ENCODE peak calls at places on chromosomes 16 and 17, in six cellular contexts. I is AG04449, B is fibroblast of lung, Z is hepatocyte, T is GM12864, Y is BJ. K is an unnamed sample.

GRCh38 chr16:27390157-27390556 is 11.8 kb upstream of the IL21R start:
- DNase-seq in I (no peak), B (no peak), Z (no peak), T (no peak), Y (no peak), K (no peak)

GRCh38 chr16:1825864-1826690 is 548 bp downstream of the HAGH start:
- DNase-seq in I (no peak), B (peak; percentile 58), Z (peak; percentile 90), T (no peak), Y (no peak), K (no peak)

GRCh38 chr16:68427649-68428303 is 20.5 kb downstream of the SMPD3 start:
- DNase-seq in I (no peak), B (no peak), Z (no peak), T (no peak), Y (no peak), K (no peak)

GRCh38 chr17:45867702-45868101 is 23.0 kb downstream of the SPPL2C start:
- DNase-seq in I (no peak), B (no peak), Z (no peak), T (no peak), Y (no peak), K (no peak)

GRCh38 chr16:66335704-66336329 is 30.7 kb upstream of the CDH5 start:
- DNase-seq in I (no peak), B (peak; percentile 75), Z (peak; percentile 44), T (no peak), Y (no peak), K (no peak)

GRCh38 chr16:16143038-16143763 is 80.1 kb downstream of the ABCC6 start:
- DNase-seq in I (no peak), B (no peak), Z (no peak), T (no peak), Y (no peak), K (no peak)

GRCh38 chr16:72743011-72743761 is 304.7 kb downstream of the ZFHX3 start:
- DNase-seq in I (no peak), B (peak; percentile 67), Z (no peak), T (peak; percentile 33), Y (no peak), K (no peak)

GRCh38 chr17:71975331-71975801 is 145.5 kb upstream of the SOX9 start:
- DNase-seq in I (no peak), B (peak; percentile 50), Z (peak; percentile 64), T (no peak), Y (peak; percentile 19), K (no peak)

GRCh38 chr17:8406174-8406573 is 8.5 kb upstream of the RNF222 start:
- DNase-seq in I (no peak), B (no peak), Z (no peak), T (no peak), Y (no peak), K (no peak)

GRCh38 chr16:7456221-7456620 is 123.6 kb downstream of the RBFOX1 start:
- DNase-seq in I (no peak), B (no peak), Z (no peak), T (no peak), Y (no peak), K (no peak)

GRCh38 chr17:45087496-45087975 is 26.4 kb downstream of the NMT1 start:
- DNase-seq in I (no peak), B (peak; percentile 59), Z (no peak), T (no peak), Y (no peak), K (no peak)

GRCh38 chr16:58579587-58579986 is 50.0 kb downstream of the CNOT1 start:
- DNase-seq in I (no peak), B (no peak), Z (no peak), T (no peak), Y (no peak), K (no peak)

GRCh38 chr16:64172652-64173051 is 949.2 kb downstream of the CDH11 start:
- DNase-seq in I (no peak), B (no peak), Z (no peak), T (no peak), Y (no peak), K (no peak)

GRCh38 chr16:787978-788398 is at the start of gene RPUSD1:
- DNase-seq in I (no peak), B (peak; percentile 10), Z (no peak), T (no peak), Y (no peak), K (no peak)

GRCh38 chr16:19926449-19927390 is 42.1 kb upstream of the GPRC5B start:
- DNase-seq in I (peak; percentile 21), B (peak; percentile 88), Z (peak; percentile 53), T (no peak), Y (peak; percentile 9), K (peak; percentile 7)

GRCh38 chr16:68539704-68540370 is 746 bp downstream of the ZFP90 start:
- DNase-seq in I (no peak), B (peak; percentile 18), Z (peak; percentile 19), T (no peak), Y (no peak), K (no peak)

GRCh38 chr17:39161967-39162366 is 4.0 kb downstream of the ARL5C start:
- DNase-seq in I (no peak), B (no peak), Z (no peak), T (no peak), Y (no peak), K (no peak)

GRCh38 chr17:50064253-50064991 is 8.5 kb downstream of the ITGA3 start:
- DNase-seq in I (peak; percentile 94), B (peak; percentile 97), Z (peak; percentile 83), T (no peak), Y (peak; percentile 86), K (peak; percentile 85)

GRCh38 chr17:16453493-16453851 is 38.1 kb downstream of the TRPV2 start:
- DNase-seq in I (no peak), B (no peak), Z (no peak), T (no peak), Y (no peak), K (no peak)

GRCh38 chr17:4536259-4536741 is 18.9 kb downstream of the MYBBP1A start:
- DNase-seq in I (no peak), B (peak; percentile 32), Z (no peak), T (no peak), Y (no peak), K (no peak)

GRCh38 chr16:12295395-12295794 is 318.9 kb downstream of the SNX29 start:
- DNase-seq in I (no peak), B (peak; percentile 39), Z (no peak), T (no peak), Y (no peak), K (no peak)

GRCh38 chr17:50430731-50431130 is 4.7 kb downstream of the ACSF2 start:
- DNase-seq in I (no peak), B (no peak), Z (no peak), T (no peak), Y (no peak), K (no peak)

GRCh38 chr17:61237275-61237674 is 162.4 kb upstream of the TBX2 start:
- DNase-seq in I (no peak), B (no peak), Z (no peak), T (no peak), Y (no peak), K (no peak)

GRCh38 chr17:61238455-61238933 is 161.1 kb upstream of the TBX2 start:
- DNase-seq in I (no peak), B (peak; percentile 51), Z (no peak), T (no peak), Y (no peak), K (no peak)

GRCh38 chr17:61234102-61234750 is 165.4 kb upstream of the TBX2 start:
- DNase-seq in I (no peak), B (no peak), Z (no peak), T (no peak), Y (no peak), K (no peak)

GRCh38 chr17:61235001-61235820 is 164.4 kb upstream of the TBX2 start:
- DNase-seq in I (no peak), B (peak; percentile 18), Z (no peak), T (no peak), Y (no peak), K (no peak)

GRCh38 chr17:61235821-61236197 is 163.8 kb upstream of the TBX2 start:
- DNase-seq in I (peak; percentile 33), B (peak; percentile 73), Z (peak; percentile 48), T (no peak), Y (peak; percentile 44), K (no peak)
- H3K4me3 ChIP-seq in I (no peak overlapping the region), B (no peak overlapping the region), Z (no peak overlapping the region), T (no peak overlapping the region), Y (no peak overlapping the region), K (no peak overlapping the region)

GRCh38 chr16:3304370-3304769 is 860 bp downstream of the TIGD7 start:
- DNase-seq in I (no peak), B (no peak), Z (no peak), T (no peak), Y (no peak), K (no peak)
- H3K4me3 ChIP-seq in I (peak overlapping the region; percentile 92), B (peak overlapping the region; percentile 86), Z (peak overlapping the region; percentile 60), T (peak overlapping the region; percentile 85), Y (peak overlapping the region; percentile 60), K (peak overlapping the region; percentile 95)

GRCh38 chr16:75483222-75483621 is 12.0 kb downstream of the CHST6 start:
- DNase-seq in I (no peak), B (peak; percentile 71), Z (no peak), T (no peak), Y (no peak), K (no peak)
- H3K4me3 ChIP-seq in I (no peak overlapping the region), B (no peak overlapping the region), Z (no peak overlapping the region), T (no peak overlapping the region), Y (no peak overlapping the region), K (no peak overlapping the region)

GRCh38 chr16:54926166-54926838 is 4.4 kb upstream of the IRX5 start:
- DNase-seq in I (no peak), B (peak; percentile 83), Z (no peak), T (no peak), Y (no peak), K (peak; percentile 33)
- H3K4me3 ChIP-seq in I (no peak overlapping the region), B (no peak overlapping the region), Z (no peak overlapping the region), T (no peak overlapping the region), Y (no peak overlapping the region), K (no peak overlapping the region)

GRCh38 chr16:87216824-87217205 is 100.4 kb downstream of the C16orf95 start:
- DNase-seq in I (no peak), B (peak; percentile 67), Z (no peak), T (no peak), Y (no peak), K (no peak)
- H3K4me3 ChIP-seq in I (no peak overlapping the region), B (no peak overlapping the region), Z (no peak overlapping the region), T (no peak overlapping the region), Y (no peak overlapping the region), K (peak overlapping the region; percentile 37)